ENCODE peak calls at places on chromosomes 11 and 22, in four cellular contexts. D, W, B and M are unnamed samples.
A peak's percentile ranks its signal among the peaks of the same experiment; 100 is the strongest.

GRCh38 chr22:19799322-19800190 is 39.0 kb downstream of the TBX1 start:
- DNase-seq in W (peak; percentile 40), B (no peak), D (no peak), M (no peak)

GRCh38 chr11:11691296-11692141 is 69.7 kb upstream of the GALNT18 start:
- DNase-seq in B (no peak), W (peak; percentile 47), D (no peak), M (no peak)

GRCh38 chr11:93740802-93741093 is 547 bp downstream of the TAF1D start:
- DNase-seq in D (no peak), W (peak; percentile 63), B (peak; percentile 80), M (no peak)

GRCh38 chr11:62439785-62440602 is 21.2 kb downstream of the SCGB1A1 start:
- DNase-seq in D (no peak), W (no peak), B (peak; percentile 51), M (no peak)

GRCh38 chr11:86594746-86595145 is 77.7 kb downstream of the ME3 start:
- DNase-seq in W (peak; percentile 20), B (no peak), D (no peak), M (no peak)

GRCh38 chr11:116606060-116606459 is 166.7 kb downstream of the BUD13 start:
- DNase-seq in W (no peak), D (no peak), B (no peak), M (no peak)

GRCh38 chr11:102192349-102193066 is 82.3 kb downstream of the YAP1 start:
- DNase-seq in W (no peak), B (no peak), D (no peak), M (no peak)

GRCh38 chr11:60844045-60844869 is 2.3 kb downstream of the CCDC86 start:
- DNase-seq in W (no peak), D (no peak), B (peak; percentile 52), M (no peak)

GRCh38 chr22:24141586-24141985 is 39.7 kb upstream of the SUSD2 start:
- DNase-seq in W (no peak), B (no peak), D (no peak), M (no peak)

GRCh38 chr11:103883856-103884255 is 152.6 kb upstream of the DDI1 start:
- DNase-seq in W (no peak), B (no peak), D (no peak), M (no peak)

GRCh38 chr11:121582296-121582695 is 129.5 kb upstream of the SORL1-AS1 start:
- DNase-seq in W (no peak), B (no peak), D (no peak), M (peak; percentile 77)
- TF ChIP-seq REST in W (no peak), B (no peak), D (no peak), M (no peak)

GRCh38 chr11:95322546-95322945 is 91.5 kb upstream of the SESN3 start:
- DNase-seq in W (no peak), B (no peak), D (no peak), M (no peak)

GRCh38 chr11:95318459-95318858 is 87.5 kb upstream of the SESN3 start:
- DNase-seq in W (no peak), D (no peak), B (no peak), M (no peak)
- H3K27me3 ChIP-seq in W (no peaks in the 10 kb centered on the region), D (no peaks in the 10 kb centered on the region), B (no peaks in the 10 kb centered on the region), M (no peaks in the 10 kb centered on the region)

GRCh38 chr11:15805726-15806125 is 550.6 kb downstream of the SOX6 start:
- DNase-seq in B (no peak), D (no peak), W (no peak), M (no peak)

GRCh38 chr11:15806217-15806616 is 550.1 kb downstream of the SOX6 start:
- DNase-seq in W (no peak), D (no peak), B (no peak), M (no peak)

GRCh38 chr11:15810079-15810478 is 546.3 kb downstream of the SOX6 start:
- DNase-seq in W (no peak), D (no peak), B (no peak), M (no peak)

GRCh38 chr11:15807827-15808226 is 548.5 kb downstream of the SOX6 start:
- DNase-seq in B (no peak), W (no peak), D (no peak), M (no peak)

GRCh38 chr11:15810581-15810980 is 545.8 kb downstream of the SOX6 start:
- DNase-seq in W (no peak), B (no peak), D (no peak), M (no peak)
- TF ChIP-seq REST in W (no peak), B (no peak), D (no peak), M (no peak)

DNA sequence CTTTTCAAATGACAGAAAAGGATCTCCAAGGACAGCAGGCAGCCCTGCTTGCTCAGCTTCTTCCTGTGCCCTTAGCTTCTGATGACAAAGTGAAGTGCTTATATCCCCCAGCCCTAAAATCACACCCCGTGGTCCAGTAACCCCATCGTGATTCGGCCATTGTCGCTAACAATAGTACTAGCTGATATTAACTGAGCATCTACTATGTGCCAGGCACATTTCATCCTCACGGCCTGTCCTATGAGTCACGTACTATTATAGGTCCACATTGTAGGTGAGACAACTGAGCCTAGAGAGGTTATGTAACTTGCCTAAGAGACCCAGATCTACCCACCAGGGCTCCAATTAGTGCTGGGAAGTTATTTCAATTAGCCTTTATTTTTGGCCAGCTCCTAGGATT is 6.1 kb downstream of the SCN4B start:
- DNase-seq in W (no peak), D (no peak), B (no peak), M (no peak)
- H3K27me3 ChIP-seq in W (peaks cover 84% of the 10 kb centered on the region), D (peaks cover 29% of the 10 kb centered on the region), B (peaks cover 16% of the 10 kb centered on the region), M (peaks cover 2% of the 10 kb centered on the region)

GRCh38 chr22:41478891-41479521 is 10.1 kb downstream of the ACO2 start:
- DNase-seq in W (no peak), D (no peak), B (no peak), M (peak; percentile 29)
- TF ChIP-seq REST in W (no peak), D (no peak), B (no peak), M (no peak)

GRCh38 chr11:44852952-44853351 is 97.7 kb downstream of the TP53I11 start:
- DNase-seq in W (no peak), B (no peak), D (no peak), M (no peak)

GRCh38 chr11:44853674-44854073 is 97.0 kb downstream of the TP53I11 start:
- DNase-seq in B (no peak), D (no peak), W (no peak), M (no peak)

GRCh38 chr11:44851496-44851895 is 99.2 kb downstream of the TP53I11 start:
- DNase-seq in W (no peak), B (no peak), D (no peak), M (no peak)

GRCh38 chr11:44854146-44854545 is 96.5 kb downstream of the TP53I11 start:
- DNase-seq in W (no peak), D (no peak), B (no peak), M (no peak)

GRCh38 chr11:44852159-44852707 is 98.5 kb downstream of the TP53I11 start:
- DNase-seq in W (no peak), D (no peak), B (no peak), M (no peak)
- H3K27me3 ChIP-seq in W (no peaks in the 10 kb centered on the region), D (no peaks in the 10 kb centered on the region), B (peaks cover 6% of the 10 kb centered on the region), M (peaks cover 2% of the 10 kb centered on the region)

DNA sequence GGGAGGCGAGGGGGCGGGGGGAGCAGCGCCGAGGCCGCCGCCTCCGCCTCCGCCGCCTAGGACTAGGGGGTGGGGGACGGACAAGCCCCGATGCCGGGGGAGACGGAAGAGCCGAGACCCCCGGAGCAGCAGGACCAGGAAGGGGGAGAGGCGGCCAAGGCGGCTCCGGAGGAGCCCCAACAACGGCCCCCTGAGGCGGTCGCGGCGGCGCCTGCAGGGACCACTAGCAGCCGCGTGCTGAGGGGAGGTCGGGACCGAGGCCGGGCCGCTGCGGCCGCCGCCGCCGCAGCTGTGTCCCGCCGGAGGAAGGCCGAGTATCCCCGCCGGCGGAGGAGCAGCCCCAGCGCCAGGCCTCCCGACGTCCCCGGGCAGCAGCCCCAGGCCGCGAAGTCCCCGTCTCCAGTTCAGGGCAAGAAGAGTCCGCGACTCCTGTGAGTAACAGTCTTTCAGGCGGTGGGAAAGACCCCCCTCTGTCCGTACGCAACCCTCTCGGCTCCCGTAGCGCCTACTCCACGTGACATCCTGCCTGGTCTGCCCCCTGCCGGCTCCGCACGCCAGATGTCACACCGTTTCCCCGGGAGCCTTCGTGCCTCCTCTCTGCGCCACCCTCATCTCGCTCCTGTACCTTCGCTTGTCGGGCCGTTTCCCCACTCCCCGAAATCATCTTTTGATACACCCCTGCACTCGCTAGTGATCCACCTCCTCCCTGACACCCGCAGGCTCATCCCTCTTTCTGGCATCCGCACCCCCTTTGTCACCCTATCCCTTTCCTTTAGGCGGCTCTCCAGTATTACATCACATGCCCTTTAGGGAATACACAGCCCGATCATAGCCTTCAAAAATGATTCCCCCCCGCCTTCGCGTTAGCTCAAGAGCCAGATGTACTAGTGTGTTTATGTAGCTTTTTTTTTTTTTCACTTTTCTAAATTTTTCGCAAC is 598 bp downstream of the ZFP91 start:
- DNase-seq in D (peak; percentile 73), B (peak; percentile 95), W (peak; percentile 93), M (peak; percentile 87)
- TF ChIP-seq REST in D (no peak), B (no peak), W (no peak), M (no peak)